ENCODE peak calls at places on chromosomes 12 and 14, in four cellular contexts. H, K, Z and B are unnamed samples.

GRCh38 chr12:131892711-131893604 is 1.5 kb upstream of the ULK1 start:
- DNase-seq in H (no peak), K (peak), Z (peak), B (no peak)

GRCh38 chr14:96925422-96925821 is 128.2 kb downstream of the VRK1 start:
- DNase-seq in H (no peak), K (no peak), Z (no peak), B (no peak)

GRCh38 chr12:121925361-121925725 is 7.0 kb downstream of the CFAP251 start:
- DNase-seq in H (no peak), K (no peak), Z (no peak), B (no peak)

GRCh38 chr12:112855375-112855774 is 51.4 kb upstream of the OAS1 start:
- DNase-seq in H (no peak), K (no peak), Z (no peak), B (no peak)

GRCh38 chr14:35789651-35790050 is 19.4 kb downstream of the RALGAPA1 start:
- DNase-seq in H (no peak), K (no peak), Z (no peak), B (no peak)

GRCh38 chr12:118618695-118619094 is 242.3 kb downstream of the SUDS3 start:
- DNase-seq in H (no peak), K (no peak), Z (no peak), B (no peak)

GRCh38 chr12:80553316-80553715 is 109.3 kb downstream of the PTPRQ start:
- DNase-seq in H (no peak), K (no peak), Z (no peak), B (no peak)

GRCh38 chr14:51357250-51357649 is 117.2 kb downstream of the TMX1 start:
- DNase-seq in H (no peak), K (no peak), Z (no peak), B (no peak)

GRCh38 chr12:29350080-29350479 is 30.9 kb downstream of the ERGIC2 start:
- DNase-seq in H (no peak), K (no peak), Z (no peak), B (no peak)

GRCh38 chr12:98587084-98587483 is 6.4 kb upstream of the SLC25A3 start:
- DNase-seq in H (no peak), K (no peak), Z (no peak), B (no peak)

GRCh38 chr14:105765893-105766614 is 239.7 kb downstream of the TMEM121 start:
- DNase-seq in H (no peak), K (no peak), Z (no peak), B (no peak)

GRCh38 chr14:26775765-26776577 is 178.1 kb upstream of the NOVA1 start:
- DNase-seq in H (no peak), K (no peak), Z (no peak), B (no peak)

GRCh38 chr12:57169969-57170368 is 22.6 kb upstream of the LRP1-AS start:
- DNase-seq in H (no peak), K (no peak), Z (no peak), B (no peak)

GRCh38 chr14:90717916-90718315 is 98.3 kb downstream of the TTC7B start:
- DNase-seq in H (no peak), K (no peak), Z (no peak), B (no peak)

GRCh38 chr12:48567731-48568130 is 2.1 kb downstream of the LALBA start:
- DNase-seq in H (no peak), K (no peak), Z (no peak), B (no peak)

GRCh38 chr14:97706814-97707213 is 909.6 kb downstream of the VRK1 start:
- DNase-seq in H (no peak), K (no peak), Z (no peak), B (no peak)

GRCh38 chr12:48865141-48865440 is 579 bp downstream of the RND1 start:
- DNase-seq in H (no peak), K (no peak), Z (no peak), B (no peak)

GRCh38 chr12:121872546-121873223 is 14.0 kb upstream of the HPD start:
- DNase-seq in H (no peak), K (peak), Z (no peak), B (no peak)

GRCh38 chr12:51760231-51760630 is 88.3 kb downstream of the FIGNL2 start:
- DNase-seq in H (no peak), K (no peak), Z (no peak), B (no peak)